ENCODE peak calls at places on chromosomes 16 and 17, in four cellular contexts. One of them, this sample, is unnamed.

GRCh38 chr16:58393138-58393504 is 850 bp downstream of the GINS3 start:
- DNase-seq in nucleus accumbens: no peak
- DNase-seq in tibial nerve: no peak
- DNase-seq in amniotic stem cell: no peak
- DNase-seq in this sample: no peak

GRCh38 chr17:55845385-55845784 is 94.5 kb downstream of the PCTP start:
- DNase-seq in tibial nerve: peak; percentile 18
- DNase-seq in nucleus accumbens: no peak
- DNase-seq in amniotic stem cell: peak; percentile 14
- DNase-seq in this sample: peak; percentile 78

GRCh38 chr16:85915125-85915845 is 16.3 kb downstream of the IRF8 start:
- DNase-seq in nucleus accumbens: no peak
- DNase-seq in amniotic stem cell: no peak
- DNase-seq in tibial nerve: no peak
- DNase-seq in this sample: no peak

GRCh38 chr17:50708050-50709000 is 611 bp upstream of the ANKRD40 start:
- DNase-seq in amniotic stem cell: no peak
- DNase-seq in tibial nerve: no peak
- DNase-seq in nucleus accumbens: no peak
- DNase-seq in this sample: peak; percentile 44

GRCh38 chr17:6831662-6832263 is at the start of gene TEKT1:
- DNase-seq in amniotic stem cell: no peak
- DNase-seq in nucleus accumbens: peak; percentile 30
- DNase-seq in tibial nerve: peak; percentile 33
- DNase-seq in this sample: peak; percentile 77

GRCh38 chr17:63178530-63178929 is 212.5 kb downstream of the TANC2 start:
- DNase-seq in tibial nerve: no peak
- DNase-seq in nucleus accumbens: no peak
- DNase-seq in amniotic stem cell: no peak
- DNase-seq in this sample: no peak

GRCh38 chr16:3305109-3306068 is at the start of the genes TIGD7 and ZNF75A:
- DNase-seq in nucleus accumbens: peak; percentile 87
- DNase-seq in amniotic stem cell: peak; percentile 68
- DNase-seq in tibial nerve: peak; percentile 56
- DNase-seq in this sample: peak; percentile 91

GRCh38 chr16:1002399-1003161 is 21.0 kb downstream of the SOX8 start:
- DNase-seq in tibial nerve: no peak
- DNase-seq in amniotic stem cell: peak; percentile 66
- DNase-seq in nucleus accumbens: no peak
- DNase-seq in this sample: no peak

GRCh38 chr16:75092777-75093176 is 23.8 kb downstream of the LDHD start:
- DNase-seq in tibial nerve: no peak
- DNase-seq in amniotic stem cell: no peak
- DNase-seq in nucleus accumbens: no peak
- DNase-seq in this sample: no peak

GRCh38 chr16:9072806-9073341 is 18.6 kb upstream of the HAPSTR1 start:
- DNase-seq in amniotic stem cell: no peak
- DNase-seq in tibial nerve: no peak
- DNase-seq in nucleus accumbens: no peak
- DNase-seq in this sample: no peak

GRCh38 chr17:74798239-74798707 is 22.1 kb upstream of the NAT9 start:
- DNase-seq in amniotic stem cell: peak; percentile 29
- DNase-seq in tibial nerve: no peak
- DNase-seq in nucleus accumbens: no peak
- DNase-seq in this sample: no peak

GRCh38 chr16:85521737-85522042 is 91.4 kb upstream of the GSE1 start:
- DNase-seq in amniotic stem cell: no peak
- DNase-seq in tibial nerve: no peak
- DNase-seq in nucleus accumbens: no peak
- DNase-seq in this sample: no peak

GRCh38 chr17:44557653-44558285 is 485 bp downstream of the FZD2 start:
- DNase-seq in nucleus accumbens: no peak
- DNase-seq in tibial nerve: no peak
- DNase-seq in amniotic stem cell: no peak
- DNase-seq in this sample: peak; percentile 67

GRCh38 chr16:81291117-81291516 is 23.6 kb upstream of the GAN start:
- DNase-seq in tibial nerve: no peak
- DNase-seq in amniotic stem cell: no peak
- DNase-seq in nucleus accumbens: no peak
- DNase-seq in this sample: no peak

GRCh38 chr17:17437461-17437860 is 39.3 kb upstream of the MED9 start:
- DNase-seq in amniotic stem cell: no peak
- DNase-seq in tibial nerve: no peak
- DNase-seq in nucleus accumbens: no peak
- DNase-seq in this sample: no peak

GRCh38 chr17:9166678-9167077 is 145.4 kb downstream of the NTN1 start:
- DNase-seq in nucleus accumbens: no peak
- DNase-seq in tibial nerve: no peak
- DNase-seq in amniotic stem cell: no peak
- DNase-seq in this sample: no peak

GRCh38 chr17:37516131-37516561 is 26.5 kb downstream of the DUSP14 start:
- DNase-seq in amniotic stem cell: no peak
- DNase-seq in nucleus accumbens: no peak
- DNase-seq in tibial nerve: no peak
- DNase-seq in this sample: no peak

GRCh38 chr17:73508931-73509605 is 135.2 kb downstream of the SDK2 start:
- DNase-seq in amniotic stem cell: no peak
- DNase-seq in tibial nerve: no peak
- DNase-seq in nucleus accumbens: no peak
- DNase-seq in this sample: no peak

GRCh38 chr17:59753522-59754467 is 46.3 kb downstream of the VMP1 start:
- DNase-seq in nucleus accumbens: no peak
- DNase-seq in amniotic stem cell: peak; percentile 58
- DNase-seq in tibial nerve: no peak
- DNase-seq in this sample: no peak

GRCh38 chr17:77942111-77942988 is 16.2 kb upstream of the TNRC6C start:
- DNase-seq in tibial nerve: peak; percentile 51
- DNase-seq in nucleus accumbens: no peak
- DNase-seq in amniotic stem cell: no peak
- DNase-seq in this sample: peak; percentile 77

GRCh38 chr17:74354561-74354960 is 7.1 kb downstream of the BTBD17 start:
- DNase-seq in tibial nerve: no peak
- DNase-seq in amniotic stem cell: no peak
- DNase-seq in nucleus accumbens: no peak
- DNase-seq in this sample: no peak

GRCh38 chr16:69773255-69773947 is 11.3 kb downstream of the WWP2 start:
- DNase-seq in amniotic stem cell: no peak
- DNase-seq in nucleus accumbens: no peak
- DNase-seq in tibial nerve: no peak
- DNase-seq in this sample: no peak

GRCh38 chr17:61057257-61057656 is 342.4 kb upstream of the TBX2 start:
- DNase-seq in tibial nerve: no peak
- DNase-seq in nucleus accumbens: no peak
- DNase-seq in amniotic stem cell: no peak
- DNase-seq in this sample: no peak

GRCh38 chr16:48452991-48453760 is 68.0 kb upstream of the SIAH1 start:
- DNase-seq in tibial nerve: no peak
- DNase-seq in nucleus accumbens: no peak
- DNase-seq in amniotic stem cell: no peak
- DNase-seq in this sample: no peak

GRCh38 chr16:30903596-30903995 is 7.2 kb downstream of the CTF1 start:
- DNase-seq in tibial nerve: no peak
- DNase-seq in amniotic stem cell: no peak
- DNase-seq in nucleus accumbens: no peak
- DNase-seq in this sample: no peak

GRCh38 chr16:678858-679807 is 1.1 kb upstream of the STUB1 start:
- DNase-seq in nucleus accumbens: peak; percentile 51
- DNase-seq in tibial nerve: peak; percentile 39
- DNase-seq in amniotic stem cell: no peak
- DNase-seq in this sample: peak; percentile 88

GRCh38 chr16:81632392-81633146 is 146.5 kb upstream of the PLCG2 start:
- DNase-seq in nucleus accumbens: no peak
- DNase-seq in amniotic stem cell: peak; percentile 48
- DNase-seq in tibial nerve: no peak
- DNase-seq in this sample: no peak

GRCh38 chr17:63675607-63676539 is 24.1 kb downstream of the LIMD2 start:
- DNase-seq in nucleus accumbens: no peak
- DNase-seq in amniotic stem cell: peak; percentile 73
- DNase-seq in tibial nerve: peak; percentile 63
- DNase-seq in this sample: peak; percentile 83

GRCh38 chr16:78950768-78951167 is 649.8 kb downstream of the MAF start:
- DNase-seq in amniotic stem cell: no peak
- DNase-seq in nucleus accumbens: no peak
- DNase-seq in tibial nerve: no peak
- DNase-seq in this sample: no peak

GRCh38 chr16:20868890-20869289 is 31.3 kb downstream of the DCUN1D3 start:
- DNase-seq in nucleus accumbens: peak; percentile 5
- DNase-seq in tibial nerve: peak; percentile 62
- DNase-seq in amniotic stem cell: no peak
- DNase-seq in this sample: peak; percentile 87

GRCh38 chr16:84718-85452 is 6.9 kb downstream of the MPG start:
- DNase-seq in amniotic stem cell: peak; percentile 75
- DNase-seq in tibial nerve: no peak
- DNase-seq in nucleus accumbens: no peak
- DNase-seq in this sample: no peak

GRCh38 chr17:48994548-48995331 is 2.4 kb upstream of the IGF2BP1 start:
- DNase-seq in nucleus accumbens: no peak
- DNase-seq in amniotic stem cell: no peak
- DNase-seq in tibial nerve: no peak
- DNase-seq in this sample: no peak

GRCh38 chr17:69326302-69327059 is 452 bp downstream of the ABCA5 start:
- DNase-seq in amniotic stem cell: no peak
- DNase-seq in tibial nerve: no peak
- DNase-seq in nucleus accumbens: no peak
- DNase-seq in this sample: no peak

GRCh38 chr17:7043544-7044268 is at the start of gene SLC16A11:
- DNase-seq in nucleus accumbens: no peak
- DNase-seq in amniotic stem cell: no peak
- DNase-seq in tibial nerve: no peak
- DNase-seq in this sample: no peak

GRCh38 chr16:19458722-19459379 is 41.2 kb downstream of the TMC5 start:
- DNase-seq in amniotic stem cell: no peak
- DNase-seq in tibial nerve: no peak
- DNase-seq in nucleus accumbens: no peak
- DNase-seq in this sample: no peak

GRCh38 chr16:58222532-58223316 is 24.8 kb upstream of the CSNK2A2 start:
- DNase-seq in nucleus accumbens: no peak
- DNase-seq in amniotic stem cell: no peak
- DNase-seq in tibial nerve: no peak
- DNase-seq in this sample: no peak

GRCh38 chr17:37089998-37090397 is 141.2 kb downstream of the AATF start:
- DNase-seq in tibial nerve: no peak
- DNase-seq in amniotic stem cell: no peak
- DNase-seq in nucleus accumbens: no peak
- DNase-seq in this sample: no peak

GRCh38 chr17:68734202-68734825 is 133.1 kb upstream of the FAM20A start:
- DNase-seq in nucleus accumbens: no peak
- DNase-seq in tibial nerve: no peak
- DNase-seq in amniotic stem cell: no peak
- DNase-seq in this sample: no peak